ENCODE peak calls at places on chromosomes 7 and 10, in eight cellular contexts. L is K562; A is spleen; Y is CD8-positive, alpha-beta T cell; G is tibial nerve; V is cardiac muscle cell; F is Peyer's patch; I is Karpas-422. D is an unnamed sample.

GRCh38 chr7:150361807-150362621 is 6.6 kb upstream of the REPIN1 start:
- DNase-seq in L (no peak), A (no peak), Y (no peak), G (no peak), V (peak), F (no peak), I (no peak), D (no peak)

GRCh38 chr7:21747806-21748205 is 197.9 kb downstream of the CDCA7L start:
- DNase-seq in L (no peak), A (no peak), Y (no peak), G (no peak), V (no peak), F (no peak), I (no peak), D (no peak)

GRCh38 chr7:25669954-25670841 is 441.9 kb upstream of the NPVF start:
- DNase-seq in L (no peak), A (no peak), Y (no peak), G (peak), V (no peak), F (no peak), I (no peak), D (no peak)

GRCh38 chr7:5218564-5219360 is 28.7 kb downstream of the WIPI2 start:
- DNase-seq in L (no peak), A (peak), Y (no peak), G (peak), V (no peak), F (peak), I (peak), D (no peak)

GRCh38 chr7:38798552-38799267 is 110.3 kb downstream of the VPS41 start:
- DNase-seq in L (no peak), A (no peak), Y (no peak), G (no peak), V (peak), F (no peak), I (no peak), D (no peak)

GRCh38 chr7:1236132-1236655 is 3.5 kb downstream of the UNCX start:
- DNase-seq in L (no peak), A (no peak), Y (no peak), G (no peak), V (no peak), F (no peak), I (no peak), D (no peak)

GRCh38 chr7:4113271-4113670 is 568.8 kb upstream of the FOXK1 start:
- DNase-seq in L (no peak), A (peak), Y (no peak), G (no peak), V (no peak), F (no peak), I (no peak), D (no peak)

GRCh38 chr7:135942614-135943013 is 34.5 kb downstream of the MTPN start:
- DNase-seq in L (no peak), A (no peak), Y (no peak), G (no peak), V (no peak), F (no peak), I (no peak), D (no peak)

GRCh38 chr7:78412216-78412858 is 613.8 kb downstream of the PHTF2 start:
- DNase-seq in L (no peak), A (no peak), Y (no peak), G (no peak), V (no peak), F (no peak), I (no peak), D (no peak)

GRCh38 chr7:130831817-130832481 is 97.9 kb upstream of the KLF14 start:
- DNase-seq in L (peak), A (no peak), Y (no peak), G (no peak), V (peak), F (no peak), I (peak), D (no peak)

GRCh38 chr10:52729259-52730104 is 43.1 kb downstream of the MBL2 start:
- DNase-seq in L (no peak), A (no peak), Y (no peak), G (no peak), V (peak), F (no peak), I (peak), D (no peak)

GRCh38 chr10:11712761-11713160 is 29.4 kb upstream of the ECHDC3 start:
- DNase-seq in L (no peak), A (no peak), Y (no peak), G (no peak), V (no peak), F (no peak), I (no peak), D (no peak)

GRCh38 chr10:6721964-6722615 is 142.0 kb upstream of the PRKCQ start:
- DNase-seq in L (no peak), A (no peak), Y (no peak), G (no peak), V (no peak), F (no peak), I (no peak), D (no peak)

GRCh38 chr7:55304363-55304762 is 60.8 kb upstream of the LANCL2 start:
- DNase-seq in L (no peak), A (no peak), Y (no peak), G (no peak), V (no peak), F (no peak), I (no peak), D (no peak)

GRCh38 chr10:33107953-33108352 is 149.9 kb upstream of the ITGB1 start:
- DNase-seq in L (no peak), A (no peak), Y (no peak), G (no peak), V (no peak), F (no peak), I (no peak), D (no peak)
- H3K27ac ChIP-seq in L (no peak), A (no peak), Y (no peak), G (no peak), V (no peak), F (no peak), I (no peak), D (no peak)

GRCh38 chr10:97190452-97190851 is 4.7 kb upstream of the SLIT1 start:
- DNase-seq in L (no peak), A (no peak), Y (no peak), G (no peak), V (no peak), F (no peak), I (no peak), D (no peak)
- H3K27ac ChIP-seq in L (no peak), A (no peak), Y (no peak), G (no peak), V (no peak), F (no peak), I (no peak), D (no peak)

GRCh38 chr10:86855503-86855902 is 99.1 kb downstream of the BMPR1A start:
- DNase-seq in L (no peak), A (no peak), Y (no peak), G (no peak), V (no peak), F (no peak), I (no peak), D (no peak)
- H3K27ac ChIP-seq in L (no peak), A (no peak), Y (no peak), G (no peak), V (no peak), F (no peak), I (no peak), D (no peak)

DNA sequence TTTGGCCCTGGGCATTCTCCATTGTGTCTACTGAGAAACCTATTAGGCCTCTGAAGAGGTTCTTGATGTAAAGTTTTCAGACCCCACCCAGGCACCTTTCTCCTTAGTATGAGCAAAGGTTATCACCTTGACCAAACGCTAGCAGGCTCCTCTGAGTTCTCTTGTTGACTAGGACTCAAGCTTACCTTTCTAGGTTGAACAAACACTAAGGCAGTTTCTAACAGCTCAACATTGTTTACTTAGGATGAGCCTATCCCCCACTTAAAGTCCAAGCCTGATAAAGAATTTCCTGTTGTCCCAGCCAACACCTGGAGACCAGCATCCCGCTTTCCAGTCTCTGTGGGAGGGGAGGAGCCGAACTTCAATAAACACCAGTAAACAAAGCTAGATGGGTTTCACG is 26.3 kb upstream of the ITGB8 start:
- DNase-seq in L (no peak), A (no peak), Y (no peak), G (no peak), V (no peak), F (no peak), I (no peak), D (no peak)
- H3K27ac ChIP-seq in L (no peak), A (no peak), Y (no peak), G (no peak), V (no peak), F (no peak), I (no peak), D (no peak)

GRCh38 chr10:60175418-60175817 is 214.3 kb downstream of the ANK3 start:
- DNase-seq in L (no peak), A (no peak), Y (no peak), G (no peak), V (no peak), F (no peak), I (no peak), D (no peak)

GRCh38 chr10:60169111-60169510 is 220.6 kb downstream of the ANK3 start:
- DNase-seq in L (no peak), A (no peak), Y (no peak), G (no peak), V (no peak), F (no peak), I (no peak), D (no peak)

GRCh38 chr10:60170250-60170649 is 219.4 kb downstream of the ANK3 start:
- DNase-seq in L (no peak), A (no peak), Y (no peak), G (no peak), V (no peak), F (no peak), I (no peak), D (no peak)

GRCh38 chr10:60171436-60172013 is 218.2 kb downstream of the ANK3 start:
- DNase-seq in L (no peak), A (no peak), Y (no peak), G (no peak), V (no peak), F (no peak), I (no peak), D (no peak)

DNA sequence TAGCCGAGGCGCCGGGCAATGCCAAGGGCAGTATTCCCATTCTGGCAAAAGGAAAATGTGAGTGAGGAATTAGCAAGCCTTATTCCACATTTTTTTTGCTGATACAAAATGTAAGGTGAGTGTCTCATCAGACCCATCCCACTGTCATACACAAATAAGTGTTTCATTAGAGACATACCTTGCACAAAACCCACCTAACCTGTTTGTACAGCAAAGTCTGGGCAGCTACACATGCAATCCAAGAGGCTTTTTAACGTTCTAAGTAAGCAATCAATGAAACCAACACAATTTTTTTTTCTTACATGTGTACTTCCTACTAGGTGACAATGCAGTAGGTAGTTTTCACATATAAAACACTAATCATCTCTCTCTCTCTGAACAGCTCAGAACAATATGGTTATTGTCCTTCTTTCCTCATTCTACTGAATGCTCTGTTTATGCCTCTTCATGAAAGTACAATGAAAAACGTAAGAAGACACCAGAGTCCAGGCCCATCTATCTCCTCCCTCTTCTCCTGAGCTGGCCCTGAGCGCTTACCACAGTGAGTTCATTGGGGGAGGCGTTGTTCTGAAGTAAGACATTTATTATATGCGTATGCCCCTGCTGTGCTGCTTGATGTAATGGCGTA is 217.2 kb downstream of the ANK3 start:
- DNase-seq in L (no peak), A (no peak), Y (no peak), G (no peak), V (no peak), F (no peak), I (no peak), D (no peak)
- H3K27ac ChIP-seq in L (no peak), A (no peak), Y (no peak), G (no peak), V (no peak), F (no peak), I (no peak), D (no peak)